ENCODE peak calls at places on chromosome 3, in eight cellular contexts. L is CD8-positive, alpha-beta T cell; K is BJ; W is uterus; C is AG04450; J is dorsolateral prefrontal cortex; E is MM.1S; V is keratinocyte. U is an unnamed sample.

GRCh38 chr3:82814660-82815059 is 1053.2 kb upstream of the GBE1 start:
- DNase-seq in W (no peak), K (no peak), C (no peak), V (no peak), E (no peak), L (no peak), J (no peak), U (no peak)

GRCh38 chr3:187769771-187770170 is 24.5 kb upstream of the BCL6 start:
- DNase-seq in L (no peak), J (no peak), K (no peak), V (no peak), W (no peak), E (no peak), C (no peak), U (no peak)

GRCh38 chr3:106740116-106740515 is 637.1 kb upstream of the CCDC54 start:
- DNase-seq in E (no peak), J (no peak), C (no peak), V (no peak), K (no peak), L (no peak), W (no peak), U (no peak)

GRCh38 chr3:136928240-136928639 is 29.5 kb upstream of the IL20RB start:
- DNase-seq in C (no peak), K (no peak), J (no peak), V (no peak), W (no peak), L (no peak), E (no peak), U (no peak)

GRCh38 chr3:39668420-39668819 is 141.0 kb upstream of the MYRIP start:
- DNase-seq in W (no peak), C (peak), K (no peak), L (no peak), V (peak), E (peak), J (no peak), U (peak)

GRCh38 chr3:88059380-88060160 is 515 bp downstream of the ZNF654 start:
- DNase-seq in V (no peak), W (peak), E (peak), C (no peak), K (no peak), J (no peak), L (peak), U (no peak)

GRCh38 chr3:136236109-136236508 is 14.0 kb upstream of the PCCB start:
- DNase-seq in J (no peak), K (no peak), W (no peak), E (no peak), C (no peak), V (no peak), L (no peak), U (no peak)

GRCh38 chr3:122989856-122990575 is 37.5 kb downstream of the SEMA5B start:
- DNase-seq in J (no peak), W (no peak), E (no peak), L (no peak), C (no peak), K (no peak), V (no peak), U (no peak)

GRCh38 chr3:5126586-5126985 is 4.5 kb downstream of the ARL8B start:
- DNase-seq in W (no peak), J (no peak), C (no peak), K (no peak), V (no peak), L (no peak), E (no peak), U (no peak)

GRCh38 chr3:160401301-160402095 is 2.0 kb downstream of the SMC4 start:
- DNase-seq in E (peak), J (no peak), W (no peak), K (no peak), L (no peak), V (no peak), C (peak), U (no peak)

GRCh38 chr3:195151866-195152526 is 119.0 kb downstream of the XXYLT1 start:
- DNase-seq in W (no peak), K (peak), E (no peak), L (no peak), C (no peak), V (no peak), J (no peak), U (no peak)

GRCh38 chr3:11009898-11010297 is 17.4 kb downstream of the SLC6A1 start:
- DNase-seq in V (no peak), W (no peak), K (no peak), L (no peak), E (no peak), C (no peak), J (no peak), U (no peak)

GRCh38 chr3:86929046-86929445 is 61.9 kb downstream of the VGLL3 start:
- DNase-seq in C (no peak), L (no peak), V (no peak), E (no peak), K (no peak), J (no peak), W (no peak), U (no peak)

GRCh38 chr3:116340680-116341216 is 104.5 kb downstream of the LSAMP start:
- DNase-seq in K (no peak), V (no peak), C (no peak), W (no peak), E (no peak), L (no peak), J (no peak), U (no peak)

GRCh38 chr3:127744216-127744815 is 71.6 kb downstream of the ABTB1 start:
- DNase-seq in L (no peak), W (no peak), C (no peak), V (no peak), E (no peak), J (no peak), K (no peak), U (no peak)

GRCh38 chr3:170815340-170815739 is 54.7 kb downstream of the RPL22L1 start:
- DNase-seq in L (no peak), V (no peak), C (no peak), J (no peak), E (no peak), W (no peak), K (no peak), U (no peak)

GRCh38 chr3:197343656-197344408 is 45.4 kb upstream of the DLG1 start:
- DNase-seq in K (no peak), J (no peak), W (no peak), L (no peak), C (no peak), V (no peak), E (no peak), U (no peak)

GRCh38 chr3:157129782-157130137 is 30.2 kb downstream of the CCNL1 start:
- DNase-seq in W (peak), C (no peak), E (no peak), K (no peak), L (no peak), V (no peak), J (peak), U (no peak)
- H3K4me3 ChIP-seq in W (no peak), C (no peak), E (no peak), K (no peak), L (peak), V (peak), J (peak), U (no peak)

GRCh38 chr3:55721716-55722484 is 234.8 kb upstream of the WNT5A start:
- DNase-seq in L (no peak), J (no peak), K (no peak), W (peak), E (peak), V (no peak), C (no peak), U (peak)
- TF ChIP-seq CTCF in L (no peak), J (peak), K (peak), W (peak), E (peak), V (peak), C (peak), U (peak)

GRCh38 chr3:45029661-45030060 is 3.6 kb downstream of the CLEC3B start:
- DNase-seq in K (no peak), J (no peak), E (no peak), L (no peak), C (no peak), V (no peak), W (no peak), U (no peak)
- H3K4me3 ChIP-seq in K (no peak), J (no peak), E (no peak), L (no peak), C (no peak), V (no peak), W (no peak), U (no peak)

GRCh38 chr3:9399746-9400145 is 2.3 kb downstream of the SETD5 start:
- DNase-seq in C (peak), L (no peak), E (peak), W (peak), K (peak), V (no peak), J (peak), U (peak)
- TF ChIP-seq CTCF in C (peak), L (no peak), E (no peak), W (peak), K (no peak), V (no peak), J (no peak), U (no peak)

GRCh38 chr3:173706630-173707029 is 309.1 kb downstream of the NLGN1 start:
- DNase-seq in W (no peak), E (no peak), L (no peak), C (no peak), K (no peak), J (no peak), V (no peak), U (no peak)
- H3K4me3 ChIP-seq in W (no peak), E (no peak), L (no peak), C (no peak), K (no peak), J (no peak), V (no peak), U (no peak)

GRCh38 chr3:46447535-46447934 is 17.2 kb downstream of the LTF start:
- DNase-seq in W (no peak), E (no peak), L (no peak), C (no peak), V (no peak), K (no peak), J (no peak), U (no peak)

GRCh38 chr3:46448721-46449120 is 16.0 kb downstream of the LTF start:
- DNase-seq in L (no peak), W (no peak), J (no peak), C (no peak), V (no peak), E (no peak), K (no peak), U (no peak)

GRCh38 chr3:46440531-46441294 is 24.0 kb downstream of the LTF start:
- DNase-seq in V (no peak), K (no peak), J (no peak), W (no peak), E (peak), C (no peak), L (peak), U (no peak)

GRCh38 chr3:46438831-46439230 is 25.9 kb downstream of the LTF start:
- DNase-seq in E (no peak), W (no peak), V (no peak), L (no peak), K (no peak), J (no peak), C (no peak), U (no peak)

GRCh38 chr3:46442591-46443530 is 21.8 kb downstream of the LTF start:
- DNase-seq in W (no peak), L (no peak), V (peak), K (no peak), J (no peak), E (no peak), C (peak), U (peak)
- TF ChIP-seq CTCF in W (peak), L (no peak), V (peak), K (no peak), J (peak), E (no peak), C (peak), U (peak)

GRCh38 chr3:50270422-50270831 is 1.5 kb downstream of the SEMA3B start:
- DNase-seq in K (no peak), V (no peak), C (no peak), L (no peak), E (no peak), W (no peak), J (no peak), U (no peak)
- H3K4me3 ChIP-seq in K (peak), V (no peak), C (no peak), L (no peak), E (no peak), W (peak), J (peak), U (no peak)